ENCODE peak calls at places on chromosome 21, in nine cellular contexts. L is A549, R is WTC11, N is fibroblast of lung, D is tibial nerve, J is GM12864, I is OCI-LY7, Q is H9, A is B cell. S is an unnamed sample.

GRCh38 chr21:44020551-44020950 is 8.4 kb downstream of the TRAPPC10 start:
- DNase-seq in N (no peak), D (no peak), Q (no peak), J (no peak), I (no peak), A (no peak), L (no peak), R (no peak), S (no peak)

GRCh38 chr21:35390013-35390776 is 341.1 kb upstream of the RUNX1 start:
- DNase-seq in L (no peak), D (no peak), Q (no peak), J (no peak), I (no peak), N (peak), A (no peak), R (no peak), S (no peak)

GRCh38 chr21:26849428-26850115 is 4.4 kb upstream of the ADAMTS1 start:
- DNase-seq in A (no peak), J (peak), I (peak), N (peak), Q (no peak), L (peak), R (no peak), D (peak), S (no peak)

GRCh38 chr21:34745557-34746255 is 76.9 kb downstream of the CLIC6 start:
- DNase-seq in L (peak), D (peak), J (peak), N (peak), I (peak), Q (peak), R (peak), A (peak), S (peak)

GRCh38 chr21:34509151-34509550 is 2.9 kb downstream of the KCNE1 start:
- DNase-seq in Q (no peak), A (no peak), J (no peak), D (no peak), R (no peak), I (no peak), N (no peak), L (no peak), S (peak)

GRCh38 chr21:46542588-46543092 is 62.2 kb downstream of the S100B start:
- DNase-seq in R (no peak), J (no peak), D (no peak), L (no peak), A (no peak), N (no peak), Q (no peak), I (no peak), S (no peak)

GRCh38 chr21:46634966-46635323 is 529 bp upstream of the PRMT2 start:
- DNase-seq in R (peak), J (peak), N (peak), D (peak), L (peak), A (no peak), Q (no peak), I (peak), S (peak)

GRCh38 chr21:33286600-33287456 is 20.7 kb downstream of the IL10RB start:
- DNase-seq in Q (no peak), N (peak), A (no peak), L (peak), J (no peak), R (no peak), D (peak), I (no peak), S (no peak)

GRCh38 chr21:40053007-40053406 is 185.8 kb downstream of the PCP4 start:
- DNase-seq in I (no peak), R (no peak), D (peak), Q (no peak), N (peak), A (no peak), J (no peak), L (no peak), S (no peak)

GRCh38 chr21:17611414-17612022 is 1.2 kb downstream of the BTG3 start:
- DNase-seq in L (peak), R (peak), J (peak), Q (peak), I (peak), A (peak), N (peak), D (peak), S (peak)

GRCh38 chr21:26070822-26071425 is 99.6 kb downstream of the APP start:
- DNase-seq in J (no peak), R (no peak), D (peak), A (peak), Q (no peak), I (peak), L (peak), N (peak), S (peak)

GRCh38 chr21:43940329-43940653 is 71.8 kb upstream of the TRAPPC10 start:
- DNase-seq in I (no peak), J (no peak), A (no peak), D (no peak), Q (no peak), L (no peak), R (no peak), N (no peak), S (no peak)

DNA sequence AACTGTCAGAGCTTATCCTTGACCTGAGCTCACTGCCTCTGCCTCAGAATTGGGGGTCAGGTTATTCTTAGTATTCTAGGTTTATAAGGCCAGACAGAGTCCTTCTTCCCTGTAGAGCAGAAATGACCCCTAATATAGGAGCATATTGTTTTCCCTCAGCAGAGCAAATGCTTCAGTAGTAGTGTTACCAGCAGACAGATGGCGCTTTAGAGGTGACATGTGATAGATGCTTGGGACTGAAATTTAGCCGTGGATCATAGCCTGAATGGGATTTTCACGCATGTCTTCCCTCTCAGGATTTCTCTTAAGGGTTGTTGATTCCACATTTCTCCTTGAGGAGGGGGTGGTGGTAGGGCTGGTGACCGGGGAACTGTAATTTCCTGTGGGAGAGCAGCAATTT is 24.5 kb downstream of the ADARB1 start:
- DNase-seq in D (no peak), R (no peak), N (no peak), I (peak), Q (no peak), L (peak), J (no peak), A (no peak), S (no peak)
- TF ChIP-seq CTCF in D (no peak), R (no peak), N (peak), I (peak), Q (peak), L (peak), J (peak), A (peak), S (peak)

DNA sequence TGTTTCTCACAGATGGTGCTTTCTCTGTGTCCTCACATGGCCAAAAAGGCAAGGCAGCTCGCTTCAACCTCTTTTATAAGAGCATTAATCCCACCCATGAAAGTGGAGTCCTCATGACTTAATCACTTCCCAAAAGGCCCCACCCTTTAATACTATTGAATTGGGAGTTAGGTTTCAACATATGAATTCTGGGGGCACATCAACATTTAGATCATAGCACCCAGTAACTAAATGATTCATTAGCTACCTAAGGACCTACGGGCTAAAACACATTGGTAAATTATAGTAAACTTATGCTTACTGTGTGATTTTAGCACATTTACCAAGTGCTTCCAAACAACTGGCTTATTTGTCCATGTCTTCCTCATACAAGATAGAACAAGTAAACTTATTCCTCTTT is 317.9 kb downstream of the LTN1 start:
- DNase-seq in N (no peak), I (no peak), Q (no peak), D (no peak), J (no peak), R (no peak), L (no peak), A (no peak), S (no peak)
- TF ChIP-seq CTCF in N (no peak), I (no peak), Q (no peak), D (no peak), J (no peak), R (no peak), L (no peak), A (no peak), S (no peak)

DNA sequence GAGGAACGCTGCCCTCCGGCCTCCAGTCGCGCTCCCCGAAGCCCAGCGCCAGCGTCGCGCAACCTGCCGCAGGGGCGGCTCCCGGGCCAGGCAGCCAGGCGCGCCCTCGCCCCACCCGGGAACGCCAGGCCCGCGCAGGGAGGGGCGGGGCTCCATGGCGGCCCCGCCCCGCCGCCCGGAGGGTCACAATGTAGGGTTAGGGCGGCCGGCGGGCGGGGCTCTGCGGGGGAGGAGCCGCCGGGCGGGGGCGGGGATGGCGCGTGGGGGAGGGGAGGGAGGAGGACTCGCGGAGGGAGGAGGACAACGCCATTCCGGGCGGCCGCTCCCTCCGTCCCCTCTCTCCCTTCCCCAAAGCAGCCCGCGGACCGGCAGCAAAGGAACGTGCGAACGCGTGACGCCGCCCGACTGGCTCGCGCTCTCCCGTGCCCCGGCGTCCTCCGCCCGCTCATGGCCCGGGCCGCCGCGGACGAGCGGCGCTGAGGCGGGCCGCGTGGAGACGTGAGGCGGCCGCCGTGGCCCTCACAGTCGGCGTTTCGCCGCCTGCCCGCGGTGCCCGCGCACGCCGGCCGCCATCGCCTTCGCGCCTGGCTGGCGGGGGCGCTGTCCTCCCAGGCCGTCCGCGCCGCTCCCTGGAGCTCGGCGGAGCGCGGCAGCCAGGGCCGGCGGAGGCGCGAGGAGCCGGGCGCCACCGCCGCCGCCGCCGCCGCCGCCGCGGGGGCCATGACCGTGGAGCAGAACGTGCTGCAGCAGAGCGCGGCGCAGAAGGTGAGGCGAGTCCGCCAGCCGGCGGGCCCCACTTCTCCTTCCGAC is at the start of gene USP25:
- DNase-seq in J (peak), N (peak), A (peak), R (peak), D (peak), I (peak), L (peak), Q (peak), S (peak)
- TF ChIP-seq CTCF in J (no peak), N (no peak), A (no peak), R (no peak), D (no peak), I (no peak), L (peak), Q (no peak), S (no peak)

DNA sequence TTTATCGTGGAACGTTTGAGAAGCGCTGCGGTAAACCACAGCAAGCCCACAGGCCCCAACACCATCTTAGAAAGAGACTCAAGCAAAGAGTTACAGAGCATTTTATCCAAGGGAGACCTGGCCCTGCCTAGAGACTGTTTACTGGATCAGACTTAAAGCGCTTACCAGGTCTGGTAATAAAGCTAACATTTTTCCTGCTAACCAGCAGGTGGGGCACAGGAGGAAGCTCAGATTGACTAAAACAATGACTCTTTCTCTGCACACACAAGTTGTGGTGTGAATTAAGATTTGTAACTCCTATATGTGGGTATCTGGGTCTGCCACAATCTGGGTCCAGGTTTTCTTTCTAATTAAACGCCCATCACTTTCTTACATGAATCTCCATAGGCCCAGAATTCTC is 136.5 kb upstream of the ETS2 start:
- DNase-seq in I (peak), A (no peak), L (peak), D (no peak), R (no peak), J (no peak), N (peak), Q (peak), S (no peak)
- TF ChIP-seq CTCF in I (peak), A (no peak), L (peak), D (no peak), R (no peak), J (peak), N (peak), Q (peak), S (no peak)

GRCh38 chr21:31622397-31622796 is 37.1 kb upstream of the SOD1 start:
- DNase-seq in D (no peak), I (no peak), L (no peak), A (no peak), Q (no peak), R (no peak), J (no peak), N (no peak), S (no peak)

GRCh38 chr21:31618696-31619430 is 40.6 kb upstream of the SOD1 start:
- DNase-seq in J (no peak), L (no peak), D (no peak), A (no peak), N (peak), R (no peak), Q (no peak), I (no peak), S (no peak)

GRCh38 chr21:31624961-31625491 is 34.5 kb upstream of the SOD1 start:
- DNase-seq in Q (no peak), N (no peak), L (no peak), J (no peak), I (no peak), D (no peak), R (no peak), A (no peak), S (no peak)

GRCh38 chr21:31624181-31624580 is 35.3 kb upstream of the SOD1 start:
- DNase-seq in J (no peak), R (no peak), D (no peak), A (no peak), L (no peak), I (no peak), Q (no peak), N (no peak), S (no peak)

DNA sequence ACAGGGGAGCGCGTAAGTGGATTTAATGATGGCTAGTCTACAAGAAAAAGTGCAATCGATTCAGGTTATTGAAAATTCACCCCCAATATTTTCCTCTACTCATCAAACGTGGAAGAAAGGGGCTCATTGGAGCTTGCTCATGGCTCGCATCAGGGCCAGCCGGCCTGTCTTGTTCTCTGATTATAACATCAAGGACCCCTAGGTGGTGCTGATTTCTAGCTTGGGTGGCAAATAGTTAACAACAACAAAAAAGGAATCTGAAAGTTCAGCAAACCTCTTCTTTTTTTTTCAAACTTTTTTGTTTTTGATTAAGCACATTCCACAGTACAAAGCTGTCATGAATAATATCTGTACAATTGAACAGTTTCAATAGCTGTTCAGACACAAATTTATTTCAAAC is 35.8 kb upstream of the SOD1 start:
- DNase-seq in R (no peak), N (no peak), J (no peak), D (no peak), Q (no peak), L (no peak), A (no peak), I (peak), S (peak)
- TF ChIP-seq CTCF in R (no peak), N (no peak), J (peak), D (no peak), Q (peak), L (no peak), A (no peak), I (peak), S (peak)

GRCh38 chr21:41624674-41625310 is 116.8 kb upstream of the TMPRSS2 start:
- DNase-seq in Q (no peak), D (no peak), L (no peak), A (no peak), I (no peak), R (no peak), N (no peak), J (no peak), S (no peak)
- TF ChIP-seq CTCF in Q (no peak), D (no peak), L (no peak), A (no peak), I (no peak), R (no peak), N (no peak), J (no peak), S (no peak)

GRCh38 chr21:15434185-15434905 is 295.4 kb upstream of the USP25 start:
- DNase-seq in Q (no peak), A (no peak), I (no peak), J (no peak), N (no peak), R (no peak), D (no peak), L (no peak), S (no peak)

GRCh38 chr21:15441060-15441493 is 288.7 kb upstream of the USP25 start:
- DNase-seq in J (no peak), I (no peak), A (no peak), R (no peak), D (no peak), N (no peak), L (no peak), Q (no peak), S (peak)

GRCh38 chr21:15439726-15440125 is 290.1 kb upstream of the USP25 start:
- DNase-seq in L (no peak), R (no peak), N (no peak), D (no peak), J (no peak), A (no peak), I (no peak), Q (no peak), S (no peak)

GRCh38 chr21:15436031-15436430 is 293.8 kb upstream of the USP25 start:
- DNase-seq in L (no peak), J (no peak), A (no peak), D (no peak), R (no peak), Q (no peak), I (no peak), N (no peak), S (no peak)

DNA sequence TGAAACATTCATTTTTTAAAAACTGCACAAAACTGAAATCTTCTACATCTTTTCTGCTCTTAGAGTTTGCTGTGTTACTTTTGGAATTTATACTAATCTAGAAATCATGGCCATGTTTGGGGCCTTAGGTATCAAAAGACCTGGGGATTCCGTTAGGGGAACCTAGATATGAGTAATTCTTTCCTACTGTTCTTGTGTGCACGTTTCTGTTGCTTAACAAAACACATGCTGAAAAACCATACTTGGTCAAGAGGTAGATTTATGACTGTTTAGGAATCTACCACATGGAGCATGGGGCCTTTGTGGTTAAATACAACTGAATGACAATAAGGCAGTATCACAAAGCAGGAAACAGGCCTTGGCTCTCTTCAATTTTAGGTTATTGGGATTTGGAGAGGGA is 291.9 kb upstream of the USP25 start:
- DNase-seq in J (peak), A (no peak), N (peak), Q (no peak), L (no peak), I (no peak), R (no peak), D (no peak), S (peak)
- TF ChIP-seq CTCF in J (no peak), A (no peak), N (no peak), Q (no peak), L (no peak), I (no peak), R (no peak), D (no peak), S (no peak)

GRCh38 chr21:45288441-45288841 is 746 bp upstream of the POFUT2 start:
- DNase-seq in I (no peak), J (no peak), R (no peak), Q (peak), A (no peak), D (no peak), L (no peak), N (no peak), S (no peak)

GRCh38 chr21:45286671-45287437 is 841 bp downstream of the POFUT2 start:
- DNase-seq in N (peak), A (no peak), D (no peak), R (peak), Q (peak), L (no peak), J (no peak), I (no peak), S (no peak)

GRCh38 chr21:45289655-45290515 is 2.2 kb upstream of the POFUT2 start:
- DNase-seq in L (peak), A (peak), I (no peak), J (no peak), N (peak), D (no peak), Q (peak), R (no peak), S (no peak)

GRCh38 chr21:45289134-45289533 is 1.4 kb upstream of the POFUT2 start:
- DNase-seq in N (no peak), L (no peak), Q (no peak), J (no peak), A (no peak), D (no peak), R (no peak), I (no peak), S (no peak)

GRCh38 chr21:45287438-45288391 is at the start of gene POFUT2:
- DNase-seq in J (peak), L (peak), R (peak), A (peak), Q (peak), N (peak), I (peak), D (peak), S (peak)
- TF ChIP-seq CTCF in J (no peak), L (no peak), R (no peak), A (no peak), Q (no peak), N (no peak), I (no peak), D (no peak), S (no peak)

DNA sequence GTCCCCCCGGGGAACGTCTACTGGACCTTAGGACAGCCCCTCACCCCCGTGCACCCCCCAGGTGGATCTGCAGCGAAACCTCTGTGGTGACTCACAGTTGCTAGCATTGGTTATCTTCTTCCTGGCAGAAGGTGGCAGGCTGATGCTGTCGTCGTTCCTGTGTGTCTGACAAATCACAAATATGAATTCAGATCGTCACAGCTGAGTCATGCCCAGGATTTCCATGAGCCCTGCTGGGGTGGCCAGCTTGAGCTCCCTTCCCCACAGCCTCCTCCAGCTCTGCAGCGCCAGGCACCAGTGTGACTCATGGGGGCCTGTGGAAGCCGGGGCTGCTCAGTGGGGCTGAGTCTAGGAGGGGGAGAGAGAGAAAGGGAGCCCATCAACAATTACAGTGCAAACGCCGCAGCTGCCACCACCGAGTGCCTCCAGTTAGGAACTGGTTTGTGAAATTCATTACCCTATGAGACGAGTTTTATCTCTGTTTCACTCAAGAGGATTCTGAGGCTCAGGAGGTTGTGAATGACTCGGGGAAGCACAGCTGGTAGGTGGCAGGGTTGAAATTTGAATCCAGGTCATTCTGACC is 197.9 kb downstream of the DYRK1A start:
- DNase-seq in N (peak), I (no peak), J (peak), L (peak), D (peak), Q (peak), A (peak), R (peak), S (peak)
- TF ChIP-seq CTCF in N (no peak), I (no peak), J (peak), L (peak), D (no peak), Q (no peak), A (no peak), R (no peak), S (no peak)

S was measured in activated CD8-positive, alpha-beta T cell treated with anti-CD3 and anti-CD28 coated beads for 36 hours.